ENCODE peak calls at places on chromosomes 11 and 22, in six cellular contexts. S is IMR-90, U is WTC11, H is AG09319, L is psoas muscle, W is fibroblast of mammary gland. G is an unnamed sample.

GRCh38 chr22:25477358-25477757 is 87.1 kb upstream of the GRK3 start:
- DNase-seq in L (no peak), U (no peak), S (no peak), H (no peak), W (no peak), G (no peak)

GRCh38 chr22:29156507-29156906 is 49.2 kb upstream of the EMID1 start:
- DNase-seq in L (no peak), S (peak; percentile 5), U (peak; percentile 69), W (peak; percentile 2), H (no peak), G (peak; percentile 32)

GRCh38 chr11:65208785-65209710 is 27.3 kb downstream of the CAPN1 start:
- DNase-seq in U (peak; percentile 4), L (no peak), H (no peak), S (no peak), W (no peak), G (no peak)

GRCh38 chr11:2196970-2197770 is 25.6 kb upstream of the TH start:
- DNase-seq in W (peak; percentile 47), L (peak; percentile 79), U (peak; percentile 87), H (peak; percentile 4), S (peak; percentile 38), G (peak; percentile 92)

GRCh38 chr11:111466615-111467014 is 45.6 kb downstream of the BTG4 start:
- DNase-seq in U (no peak), H (no peak), L (no peak), S (no peak), W (no peak), G (no peak)

GRCh38 chr22:43209971-43210370 is 23.0 kb upstream of the TTLL12 start:
- DNase-seq in H (no peak), U (no peak), S (no peak), L (peak; percentile 38), W (no peak), G (no peak)

GRCh38 chr22:39317084-39317755 is 2.2 kb downstream of the RPL3 start:
- DNase-seq in W (no peak), S (no peak), H (no peak), L (no peak), U (no peak), G (no peak)

GRCh38 chr11:64720640-64721358 is 2.2 kb downstream of the NRXN2 start:
- DNase-seq in H (no peak), U (no peak), L (no peak), W (no peak), S (no peak), G (no peak)

GRCh38 chr11:2666828-2667570 is 32.8 kb downstream of the KCNQ1OT1 start:
- DNase-seq in S (no peak), U (no peak), L (peak; percentile 51), H (no peak), W (peak; percentile 19), G (no peak)

GRCh38 chr22:42962295-42963230 is 52.4 kb downstream of the PACSIN2 start:
- DNase-seq in U (no peak), S (peak; percentile 47), W (no peak), H (no peak), L (no peak), G (peak; percentile 85)

GRCh38 chr22:23686416-23687024 is 4.3 kb upstream of the RGL4 start:
- DNase-seq in S (no peak), W (no peak), L (no peak), U (no peak), H (no peak), G (no peak)

GRCh38 chr11:23727821-23728220 is 769.0 kb upstream of the LUZP2 start:
- DNase-seq in H (no peak), S (peak; percentile 83), L (no peak), U (no peak), W (peak; percentile 50), G (no peak)

GRCh38 chr11:90650124-90650523 is 427.3 kb upstream of the CHORDC1 start:
- DNase-seq in U (no peak), W (no peak), L (no peak), S (no peak), H (no peak), G (no peak)

GRCh38 chr11:119957951-119958350 is 180.0 kb downstream of the TRIM29 start:
- DNase-seq in H (no peak), L (no peak), U (no peak), W (no peak), S (no peak), G (no peak)

GRCh38 chr11:63985812-63986155 is 454 bp upstream of the OTUB1 start:
- DNase-seq in W (no peak), S (no peak), H (no peak), L (no peak), U (peak; percentile 53), G (no peak)

GRCh38 chr22:20777420-20778177 is 3.7 kb downstream of the SERPIND1 start:
- DNase-seq in S (peak; percentile 94), H (peak; percentile 76), L (no peak), U (no peak), W (peak; percentile 94), G (no peak)

GRCh38 chr11:59574932-59575904 is 40.4 kb downstream of the OSBP start:
- DNase-seq in H (no peak), U (no peak), L (no peak), S (no peak), W (no peak), G (no peak)

GRCh38 chr11:104462346-104462745 is 298.4 kb upstream of the PDGFD start:
- DNase-seq in H (peak; percentile 0), S (peak; percentile 81), L (no peak), U (no peak), W (peak; percentile 77), G (no peak)

GRCh38 chr11:10524471-10524870 is 16.5 kb downstream of the RNF141 start:
- DNase-seq in S (no peak), U (no peak), W (no peak), L (no peak), H (no peak), G (no peak)

GRCh38 chr22:32722441-32722840 is 79.1 kb upstream of the TIMP3 start:
- DNase-seq in L (no peak), W (no peak), S (no peak), H (no peak), U (no peak), G (no peak)

GRCh38 chr22:32720924-32721323 is 80.6 kb upstream of the TIMP3 start:
- DNase-seq in H (no peak), L (no peak), S (peak; percentile 62), W (peak; percentile 94), U (no peak), G (no peak)

GRCh38 chr22:32721328-32722180 is 80.0 kb upstream of the TIMP3 start:
- DNase-seq in S (no peak), W (no peak), U (no peak), L (no peak), H (no peak), G (no peak)

GRCh38 chr22:32725369-32725988 is 76.0 kb upstream of the TIMP3 start:
- DNase-seq in W (peak; percentile 54), U (no peak), S (no peak), H (no peak), L (no peak), G (no peak)

DNA sequence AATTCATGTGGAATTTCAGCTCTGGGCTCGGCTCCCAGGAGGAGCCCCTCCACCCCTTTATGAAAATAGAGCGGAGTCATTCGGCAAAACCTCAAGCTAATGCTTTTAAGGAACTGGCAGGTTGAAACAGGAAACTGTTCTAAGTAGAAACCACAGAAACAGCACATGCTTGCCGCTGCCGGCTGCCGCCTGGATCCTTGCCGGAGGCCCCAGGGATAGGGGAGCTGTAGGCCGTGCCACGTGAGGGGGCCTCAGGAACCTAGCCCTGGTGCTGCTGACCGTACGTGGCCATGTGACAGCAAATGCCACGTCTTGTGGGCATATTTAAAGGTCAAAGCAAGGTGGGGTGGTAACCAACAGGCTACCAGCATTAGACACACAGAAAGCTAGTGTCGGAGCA is 77.9 kb upstream of the TIMP3 start:
- DNase-seq in H (peak; percentile 71), U (no peak), W (peak; percentile 94), L (peak; percentile 79), S (peak; percentile 96), G (peak; percentile 91)
- TF ChIP-seq CTCF in H (no peak), U (no peak), W (no peak), L (no peak), S (no peak), G (no peak)

GRCh38 chr11:116989184-116989583 is 109.0 kb downstream of the SIK3 start:
- DNase-seq in W (no peak), U (no peak), H (no peak), L (no peak), S (no peak), G (no peak)
- TF ChIP-seq CTCF in W (no peak), U (no peak), H (no peak), L (no peak), S (no peak), G (no peak)

GRCh38 chr11:19802773-19803293 is 90.2 kb downstream of the NAV2 start:
- DNase-seq in U (no peak), L (no peak), S (peak; percentile 48), W (no peak), H (no peak), G (no peak)

GRCh38 chr11:19795082-19795481 is 82.4 kb downstream of the NAV2 start:
- DNase-seq in U (no peak), H (no peak), S (no peak), W (no peak), L (no peak), G (no peak)

GRCh38 chr11:19800714-19801519 is 88.3 kb downstream of the NAV2 start:
- DNase-seq in U (peak; percentile 49), S (no peak), L (no peak), W (peak; percentile 34), H (no peak), G (no peak)

GRCh38 chr11:19803506-19803998 is 90.9 kb downstream of the NAV2 start:
- DNase-seq in H (no peak), S (no peak), L (no peak), W (no peak), U (no peak), G (no peak)

GRCh38 chr11:19800162-19800561 is 87.5 kb downstream of the NAV2 start:
- DNase-seq in L (no peak), W (no peak), H (no peak), U (peak; percentile 27), S (no peak), G (no peak)
- TF ChIP-seq CTCF in L (no peak), W (peak; percentile 34), H (peak; percentile 35), U (no peak), S (peak; percentile 35), G (no peak)

GRCh38 chr22:22164541-22165272 is 79.9 kb upstream of the VPREB1 start:
- DNase-seq in W (no peak), L (no peak), S (no peak), H (no peak), U (no peak), G (no peak)
- TF ChIP-seq CTCF in W (no peak), L (no peak), S (no peak), H (no peak), U (no peak), G (no peak)

GRCh38 chr22:45188779-45189178 is 25.1 kb downstream of the NUP50 start:
- DNase-seq in S (no peak), H (no peak), U (no peak), L (peak; percentile 24), W (no peak), G (no peak)
- TF ChIP-seq CTCF in S (no peak), H (no peak), U (no peak), L (no peak), W (no peak), G (no peak)